ENCODE peak calls at places on chromosomes 13 and 19, in four cellular contexts. One of them, this sample, is unnamed.

GRCh38 chr13:31408927-31409326 is 209.2 kb downstream of the B3GLCT start:
- DNase-seq in small intestine: no peak
- DNase-seq in right atrium auricular region: no peak
- DNase-seq in psoas muscle: no peak
- DNase-seq in this sample: no peak

GRCh38 chr19:6489278-6490061 is 7.9 kb upstream of the DENND1C start:
- DNase-seq in small intestine: no peak
- DNase-seq in right atrium auricular region: no peak
- DNase-seq in psoas muscle: no peak
- DNase-seq in this sample: no peak

GRCh38 chr19:18251587-18252369 is 22.5 kb downstream of the IQCN start:
- DNase-seq in small intestine: peak; percentile 77
- DNase-seq in right atrium auricular region: peak; percentile 87
- DNase-seq in psoas muscle: peak; percentile 81
- DNase-seq in this sample: peak; percentile 85

GRCh38 chr19:52694921-52695320 is 39.9 kb downstream of the ZNF611 start:
- DNase-seq in small intestine: no peak
- DNase-seq in right atrium auricular region: no peak
- DNase-seq in psoas muscle: no peak
- DNase-seq in this sample: no peak

GRCh38 chr19:33819875-33820781 is 23.5 kb downstream of the KCTD15 start:
- DNase-seq in small intestine: peak; percentile 58
- DNase-seq in right atrium auricular region: peak; percentile 84
- DNase-seq in psoas muscle: peak; percentile 87
- DNase-seq in this sample: peak; percentile 89

GRCh38 chr19:39038098-39038497 is 5.7 kb upstream of the FBXO27 start:
- DNase-seq in small intestine: peak; percentile 80
- DNase-seq in right atrium auricular region: no peak
- DNase-seq in psoas muscle: no peak
- DNase-seq in this sample: no peak

GRCh38 chr13:93169980-93170379 is 56.6 kb upstream of the GPC6 start:
- DNase-seq in small intestine: no peak
- DNase-seq in right atrium auricular region: no peak
- DNase-seq in psoas muscle: no peak
- DNase-seq in this sample: no peak

GRCh38 chr13:27770809-27771208 is 21.5 kb upstream of the GSX1 start:
- DNase-seq in small intestine: peak; percentile 73
- DNase-seq in right atrium auricular region: no peak
- DNase-seq in psoas muscle: no peak
- DNase-seq in this sample: no peak

GRCh38 chr13:67095621-67096020 is 134.5 kb downstream of the PCDH9 start:
- DNase-seq in small intestine: no peak
- DNase-seq in right atrium auricular region: no peak
- DNase-seq in psoas muscle: no peak
- DNase-seq in this sample: no peak

GRCh38 chr13:51560336-51560735 is 23.9 kb upstream of the WDFY2 start:
- DNase-seq in small intestine: no peak
- DNase-seq in right atrium auricular region: no peak
- DNase-seq in psoas muscle: no peak
- DNase-seq in this sample: no peak

GRCh38 chr13:51564671-51565070 is 19.6 kb upstream of the WDFY2 start:
- DNase-seq in small intestine: no peak
- DNase-seq in right atrium auricular region: no peak
- DNase-seq in psoas muscle: no peak
- DNase-seq in this sample: no peak

GRCh38 chr13:51559916-51560315 is 24.3 kb upstream of the WDFY2 start:
- DNase-seq in small intestine: no peak
- DNase-seq in right atrium auricular region: no peak
- DNase-seq in psoas muscle: no peak
- DNase-seq in this sample: no peak

GRCh38 chr13:51564252-51564651 is 20.0 kb upstream of the WDFY2 start:
- DNase-seq in small intestine: no peak
- DNase-seq in right atrium auricular region: no peak
- DNase-seq in psoas muscle: no peak
- DNase-seq in this sample: no peak

DNA sequence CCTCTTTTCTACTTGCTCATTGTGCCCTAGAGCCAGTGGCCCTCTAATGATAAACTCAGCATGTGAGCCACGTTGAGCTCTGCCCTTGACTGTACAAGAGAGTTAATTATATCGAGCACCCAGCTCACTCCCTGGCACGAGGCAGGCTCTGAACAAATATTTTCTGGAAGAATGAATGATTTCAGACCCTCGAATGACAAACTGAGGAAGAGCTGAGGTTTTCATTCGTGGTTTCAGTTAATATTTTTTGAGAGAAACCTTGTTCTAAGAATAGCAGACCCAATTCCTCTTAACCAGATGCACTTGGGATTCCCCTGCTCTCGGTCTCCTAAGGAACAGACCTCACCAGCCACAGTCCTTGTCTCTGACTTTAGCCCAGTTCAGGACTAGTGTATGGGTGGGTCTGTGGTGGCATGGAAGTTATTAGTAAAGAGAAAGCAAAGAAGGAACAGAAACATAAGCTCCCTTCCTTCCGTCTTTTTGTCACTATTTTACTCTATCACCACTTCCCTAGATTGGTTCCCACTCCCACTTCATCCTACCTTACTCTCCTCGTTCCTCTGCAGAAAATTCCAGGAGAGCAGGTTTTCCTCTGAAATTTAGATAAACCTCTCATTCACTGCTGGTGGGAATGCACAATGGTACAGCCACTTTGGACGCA is 22.1 kb upstream of the WDFY2 start:
- DNase-seq in small intestine: no peak
- DNase-seq in right atrium auricular region: no peak
- DNase-seq in psoas muscle: no peak
- DNase-seq in this sample: no peak
- H3K27ac ChIP-seq in small intestine: no peak overlapping the region
- H3K27ac ChIP-seq in right atrium auricular region: no peak overlapping the region
- H3K27ac ChIP-seq in psoas muscle: no peak overlapping the region
- H3K27ac ChIP-seq in this sample: no peak overlapping the region

DNA sequence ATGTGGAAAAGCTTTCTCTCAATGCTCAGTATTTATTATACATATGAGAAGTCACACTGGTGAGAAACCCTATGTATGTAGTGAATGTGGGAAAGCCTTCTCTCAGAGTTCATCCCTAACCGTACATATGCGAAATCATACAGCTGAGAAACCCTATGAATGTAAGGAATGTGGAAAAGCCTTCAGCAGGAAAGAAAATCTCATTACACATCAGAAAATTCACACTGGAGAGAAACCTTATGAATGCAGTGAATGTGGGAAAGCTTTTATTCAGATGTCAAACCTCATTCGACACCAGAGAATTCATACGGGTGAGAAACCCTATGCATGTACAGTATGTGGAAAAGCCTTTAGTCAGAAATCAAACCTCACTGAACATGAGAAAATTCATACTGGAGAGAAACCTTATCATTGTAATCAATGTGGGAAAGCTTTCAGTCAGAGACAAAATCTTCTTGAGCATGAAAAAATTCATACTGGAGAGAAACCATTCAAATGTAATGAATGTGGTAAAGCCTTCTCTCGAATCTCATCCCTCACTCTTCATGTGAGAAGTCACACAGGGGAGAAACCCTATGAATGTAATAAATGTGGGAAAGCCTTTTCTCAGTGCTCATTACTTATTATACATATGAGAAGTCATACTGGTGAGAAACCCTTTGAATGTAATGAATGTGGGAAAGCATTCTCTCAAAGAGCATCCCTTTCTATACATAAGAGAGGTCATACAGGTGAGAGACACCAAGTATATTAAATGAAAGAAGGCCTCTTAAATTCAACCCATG is 34.4 kb downstream of the ZNF568 start:
- DNase-seq in small intestine: no peak
- DNase-seq in right atrium auricular region: no peak
- DNase-seq in psoas muscle: no peak
- DNase-seq in this sample: no peak
- H3K9me3 ChIP-seq in small intestine: no peaks in the 10 kb centered on the region
- H3K9me3 ChIP-seq in right atrium auricular region: peaks cover 23% of the 10 kb centered on the region
- H3K9me3 ChIP-seq in psoas muscle: peaks cover 74% of the 10 kb centered on the region
- H3K9me3 ChIP-seq in this sample: no peaks in the 10 kb centered on the region

GRCh38 chr19:48393559-48394330 is at the start of gene GRIN2D:
- DNase-seq in small intestine: no peak
- DNase-seq in right atrium auricular region: no peak
- DNase-seq in psoas muscle: no peak
- DNase-seq in this sample: peak; percentile 76
- H3K4me3 ChIP-seq in small intestine: no peak within 1 kb of the TSS
- H3K4me3 ChIP-seq in right atrium auricular region: peak within 1 kb of the TSS; percentile 15
- H3K4me3 ChIP-seq in psoas muscle: peak within 1 kb of the TSS; percentile 30
- H3K4me3 ChIP-seq in this sample: no peak within 1 kb of the TSS

DNA sequence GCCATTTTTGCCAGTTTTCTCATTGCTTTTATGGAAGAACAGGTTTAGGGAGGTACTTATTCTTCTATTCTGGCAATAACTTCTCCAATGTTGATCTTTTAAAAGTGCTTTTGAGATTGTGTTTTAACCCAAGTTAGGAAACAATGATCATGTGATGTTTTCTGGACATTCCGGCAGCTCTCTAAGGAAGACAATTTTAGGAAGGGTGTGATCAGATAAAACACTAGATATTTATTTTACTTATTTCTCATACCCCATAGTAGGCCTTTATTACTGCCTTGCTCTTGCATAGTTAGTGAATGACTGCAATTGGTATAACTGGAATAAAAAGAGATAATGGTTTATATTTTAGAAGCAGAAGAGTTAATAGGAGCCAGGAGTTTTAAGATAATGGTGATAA is 68.4 kb upstream of the SPATA13 start:
- DNase-seq in small intestine: no peak
- DNase-seq in right atrium auricular region: no peak
- DNase-seq in psoas muscle: no peak
- DNase-seq in this sample: no peak
- H3K27ac ChIP-seq in small intestine: no peak overlapping the region
- H3K27ac ChIP-seq in right atrium auricular region: peak overlapping the region; percentile 58
- H3K27ac ChIP-seq in psoas muscle: no peak overlapping the region
- H3K27ac ChIP-seq in this sample: peak overlapping the region; percentile 53

DNA sequence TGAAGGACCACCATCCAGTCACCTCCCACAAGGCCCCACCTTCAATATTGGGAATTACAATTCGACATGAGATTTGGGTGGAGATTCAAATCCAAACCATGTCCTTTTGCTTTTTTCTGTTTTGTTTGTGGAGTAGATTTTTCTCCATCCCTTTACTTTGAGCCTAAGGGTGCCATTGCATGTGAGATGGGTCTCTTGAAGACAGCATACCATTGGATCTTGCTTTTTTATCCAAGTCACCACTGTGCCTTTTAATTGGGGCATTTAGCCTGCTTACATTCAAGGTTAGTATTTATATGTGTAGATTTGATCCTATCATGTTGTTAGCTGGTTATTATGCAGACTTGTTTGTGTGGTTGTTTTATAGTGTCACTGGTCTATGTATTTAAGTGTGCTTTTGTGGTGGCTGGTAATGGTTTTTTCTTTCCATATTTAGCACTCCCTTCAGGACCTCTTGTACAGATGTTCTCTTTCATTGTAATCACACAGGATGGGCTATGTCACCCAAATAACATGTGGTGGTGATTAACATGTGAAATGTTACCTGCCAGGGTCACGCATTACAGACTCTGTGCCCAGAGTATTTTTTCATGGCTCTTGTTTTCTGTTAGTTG is 58.0 kb downstream of the ZNF823 start:
- DNase-seq in small intestine: no peak
- DNase-seq in right atrium auricular region: no peak
- DNase-seq in psoas muscle: no peak
- DNase-seq in this sample: no peak
- H3K9me3 ChIP-seq in small intestine: peaks cover 2% of the 10 kb centered on the region
- H3K9me3 ChIP-seq in right atrium auricular region: no peaks in the 10 kb centered on the region
- H3K9me3 ChIP-seq in psoas muscle: peaks cover 29% of the 10 kb centered on the region
- H3K9me3 ChIP-seq in this sample: peaks cover 71% of the 10 kb centered on the region

DNA sequence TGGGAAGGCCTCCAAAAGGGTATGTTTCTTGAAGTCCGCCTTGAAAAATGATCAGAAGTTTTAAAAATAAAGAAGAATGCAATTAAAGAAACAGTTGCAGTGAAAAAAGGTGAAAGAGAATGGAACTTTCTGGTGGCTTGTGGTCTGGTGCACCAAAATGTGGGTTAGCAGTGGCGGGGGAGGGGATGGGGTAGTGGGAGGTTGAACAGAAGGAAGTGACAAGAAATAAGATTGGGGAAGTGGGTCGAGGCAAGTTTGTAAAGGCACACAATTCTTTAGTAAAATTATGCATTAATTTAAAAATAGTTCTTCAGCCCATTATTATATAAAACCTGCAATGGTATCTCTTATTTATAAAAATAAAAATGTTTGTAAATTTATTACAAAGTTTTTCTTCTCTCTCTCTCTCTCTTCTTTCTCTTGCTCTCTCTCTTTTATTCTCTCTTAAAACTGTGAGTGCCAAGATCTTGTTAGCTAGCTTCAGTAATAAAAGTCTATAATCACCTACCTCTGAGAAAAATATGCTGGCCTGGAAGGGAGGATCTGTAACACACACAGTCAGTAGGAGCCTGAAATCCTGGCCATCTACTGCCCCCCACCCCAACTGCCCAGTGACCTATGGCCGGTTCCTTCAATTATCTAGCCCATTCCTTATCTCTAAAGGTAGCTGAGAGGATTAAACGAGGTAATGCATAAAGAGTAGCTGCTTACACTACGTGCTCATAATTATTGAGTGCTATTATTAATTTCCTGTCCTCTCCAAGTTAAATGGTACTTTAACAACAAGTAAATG is 2.2 kb downstream of the LCP1 start:
- DNase-seq in small intestine: peak; percentile 43
- DNase-seq in right atrium auricular region: no peak
- DNase-seq in psoas muscle: peak; percentile 60
- DNase-seq in this sample: no peak
- H3K4me3 ChIP-seq in small intestine: no peak overlapping the region
- H3K4me3 ChIP-seq in right atrium auricular region: peak overlapping the region; percentile 2
- H3K4me3 ChIP-seq in psoas muscle: peak overlapping the region; percentile 46
- H3K4me3 ChIP-seq in this sample: peak overlapping the region; percentile 52

This sample was measured in left lung.